ENCODE peak calls at places on chromosomes 4 and X, in six cellular contexts. Z is choroid plexus epithelial cell, L is mesothelial cell of epicardium, H is endothelial cell, B is HFFc6, E is B cell. T is an unnamed sample.
A peak's percentile ranks its signal among the peaks of the same experiment; 100 is the strongest.

GRCh38 chrX:15158736-15159406 is 111.0 kb downstream of the ASB9 start:
- DNase-seq in Z (no peak), L (no peak), H (no peak), B (no peak), E (no peak), T (peak; percentile 3)

GRCh38 chr4:42359686-42360085 is 37.6 kb upstream of the SHISA3 start:
- DNase-seq in Z (no peak), L (no peak), H (no peak), B (no peak), E (no peak), T (peak; percentile 23)

GRCh38 chr4:156497486-156497885 is 474.1 kb downstream of the PDGFC start:
- DNase-seq in Z (no peak), L (no peak), H (no peak), B (no peak), E (no peak), T (no peak)

GRCh38 chrX:39689374-39690104 is 408.2 kb downstream of the BCOR start:
- DNase-seq in Z (no peak), L (peak; percentile 46), H (peak; percentile 8), B (no peak), E (no peak), T (no peak)

GRCh38 chr4:152614337-152614736 is 65.5 kb downstream of the TMEM154 start:
- DNase-seq in Z (no peak), L (no peak), H (no peak), B (no peak), E (no peak), T (no peak)

GRCh38 chrX:120840826-120841225 is 34.8 kb downstream of the CT47B1 start:
- DNase-seq in Z (peak; percentile 83), L (no peak), H (no peak), B (peak; percentile 78), E (no peak), T (peak; percentile 69)

GRCh38 chr4:145545538-145546224 is 64.0 kb downstream of the SMAD1 start:
- DNase-seq in Z (peak; percentile 92), L (no peak), H (peak; percentile 23), B (peak; percentile 17), E (no peak), T (peak; percentile 89)

GRCh38 chr4:103443324-103443723 is 245.2 kb upstream of the CENPE start:
- DNase-seq in Z (no peak), L (no peak), H (no peak), B (peak; percentile 43), E (no peak), T (peak; percentile 43)

GRCh38 chr4:145083891-145084640 is 13.9 kb downstream of the ANAPC10 start:
- DNase-seq in Z (peak; percentile 59), L (no peak), H (no peak), B (no peak), E (no peak), T (peak; percentile 16)

GRCh38 chr4:53591372-53591892 is at the start of gene LNX1:
- DNase-seq in Z (no peak), L (peak; percentile 67), H (peak; percentile 28), B (no peak), E (no peak), T (no peak)

GRCh38 chr4:36737691-36738090 is 456.3 kb downstream of the DTHD1 start:
- DNase-seq in Z (no peak), L (no peak), H (no peak), B (no peak), E (no peak), T (no peak)

GRCh38 chr4:118953276-118953675 is 64.6 kb downstream of the SYNPO2 start:
- DNase-seq in Z (no peak), L (no peak), H (no peak), B (no peak), E (no peak), T (no peak)

GRCh38 chrX:13223868-13224555 is 95.8 kb downstream of the ATXN3L start:
- DNase-seq in Z (peak; percentile 94), L (no peak), H (no peak), B (peak; percentile 76), E (no peak), T (peak; percentile 89)

GRCh38 chrX:73828080-73828720 is 265.2 kb downstream of the CHIC1 start:
- DNase-seq in Z (no peak), L (no peak), H (no peak), B (no peak), E (no peak), T (no peak)

GRCh38 chrX:67351411-67351810 is 192.4 kb upstream of the AR start:
- DNase-seq in Z (no peak), L (no peak), H (no peak), B (no peak), E (no peak), T (no peak)

GRCh38 chr4:153281476-153281875 is 63.0 kb upstream of the MND1 start:
- DNase-seq in Z (no peak), L (no peak), H (no peak), B (no peak), E (no peak), T (no peak)

DNA sequence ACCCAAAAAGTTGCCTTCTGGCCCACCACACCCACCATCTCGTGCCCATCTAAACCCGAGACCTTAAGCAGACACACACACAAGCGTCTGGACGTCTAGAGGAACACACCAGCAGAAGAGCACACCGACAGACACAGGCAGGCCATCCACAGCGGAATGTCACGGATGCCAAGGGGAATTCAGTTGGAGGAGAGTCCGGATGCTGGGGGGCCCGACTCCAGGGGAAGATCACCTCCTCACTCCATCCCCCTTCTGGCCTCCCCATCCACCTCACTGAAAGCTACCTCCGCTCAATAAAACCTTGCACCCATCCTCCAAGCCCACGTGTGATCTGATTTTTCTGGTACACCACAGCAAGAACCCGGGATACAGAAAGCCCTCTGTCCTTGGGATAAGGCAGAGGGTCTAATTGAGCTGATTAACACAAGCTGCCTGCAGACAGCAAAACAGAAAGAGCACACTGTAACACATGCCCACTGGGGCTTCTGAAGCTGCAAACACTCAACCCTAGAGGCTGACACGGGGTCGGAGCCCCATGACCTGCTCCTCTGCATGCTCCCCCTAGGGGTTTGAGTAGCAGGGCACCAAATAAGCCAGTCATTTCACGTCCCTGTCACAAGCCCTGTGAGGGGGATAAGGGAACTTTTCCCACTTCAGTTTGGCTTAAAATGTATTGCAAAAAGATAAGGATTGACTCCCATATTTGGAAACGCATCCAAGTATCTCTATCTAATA is 339.6 kb upstream of the PCDH10 start:
- DNase-seq in Z (no peak), L (no peak), H (no peak), B (no peak), E (no peak), T (no peak)
- TF ChIP-seq CTCF in Z (no peak), L (no peak), H (no peak), B (no peak), E (no peak), T (no peak)

GRCh38 chr4:120007171-120007894 is 59.3 kb downstream of the MAD2L1 start:
- DNase-seq in Z (peak; percentile 94), L (no peak), H (no peak), B (peak; percentile 70), E (no peak), T (peak; percentile 70)
- TF ChIP-seq CTCF in Z (no peak), L (no peak), H (no peak), B (no peak), E (no peak), T (no peak)

DNA sequence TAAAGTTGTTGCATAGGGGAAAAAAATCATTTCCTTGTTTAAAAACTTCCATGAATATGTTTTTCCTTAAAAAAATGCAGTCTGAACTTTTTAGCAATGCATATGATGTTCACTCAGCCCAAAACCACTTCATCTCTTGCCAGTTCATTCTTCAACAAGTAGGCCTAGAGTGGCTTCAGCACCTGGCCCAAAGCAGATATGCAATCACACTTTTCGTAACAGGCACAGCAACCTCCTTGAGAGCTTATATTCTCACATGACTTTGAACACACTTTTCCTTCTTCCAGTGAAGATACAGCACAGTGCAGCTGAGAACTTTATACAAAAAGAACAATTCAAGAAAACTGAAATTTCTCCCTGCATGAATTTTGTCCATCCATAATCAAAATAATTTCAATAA is 128.6 kb downstream of the ADAMTS3 start:
- DNase-seq in Z (no peak), L (no peak), H (no peak), B (no peak), E (no peak), T (no peak)
- TF ChIP-seq CTCF in Z (no peak), L (no peak), H (no peak), B (no peak), E (no peak), T (no peak)

GRCh38 chr4:83387922-83388676 is 53.5 kb upstream of the HPSE start:
- DNase-seq in Z (peak; percentile 13), L (no peak), H (no peak), B (no peak), E (no peak), T (peak; percentile 14)
- TF ChIP-seq CTCF in Z (no peak), L (no peak), H (no peak), B (no peak), E (no peak), T (no peak)

DNA sequence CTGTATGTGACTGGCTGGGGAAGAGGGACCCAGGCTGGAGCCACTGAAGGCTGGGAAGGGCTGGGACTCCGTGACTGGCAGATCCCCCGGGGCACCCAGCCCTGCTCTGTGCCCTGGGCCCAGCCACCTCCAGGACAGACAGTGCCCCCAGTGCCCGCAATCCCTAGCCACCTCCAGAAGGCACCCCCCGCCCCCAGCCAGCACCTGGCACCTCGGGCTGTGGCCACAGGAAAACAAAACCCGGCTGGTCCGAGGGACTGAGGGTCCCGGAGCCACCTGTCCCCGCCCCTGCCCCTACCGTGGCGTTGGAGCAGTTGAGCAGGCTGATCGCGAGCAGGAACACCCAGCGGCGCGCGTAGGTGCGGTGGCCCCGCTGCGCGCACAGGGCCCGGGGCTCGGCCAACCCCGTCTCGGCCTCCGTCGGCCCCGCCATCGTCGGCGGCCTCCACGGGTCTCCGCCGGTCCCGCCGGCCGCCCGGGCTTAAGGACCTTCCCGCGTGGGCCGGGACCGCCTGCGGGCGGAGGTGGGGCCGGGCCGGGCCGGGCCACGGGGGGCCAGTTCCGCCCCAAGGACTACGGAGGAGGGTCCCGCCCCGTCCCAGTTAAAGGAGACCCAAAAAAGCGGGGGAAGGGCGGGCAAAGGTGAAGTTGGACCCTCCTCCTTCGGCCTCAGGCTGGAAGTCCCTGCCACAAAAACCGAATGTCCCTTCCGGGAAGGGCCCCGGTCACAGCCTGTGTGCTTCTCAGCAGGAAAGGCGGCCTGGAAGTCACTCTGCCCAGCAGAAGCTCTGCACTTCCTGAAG is at the start of gene SLC49A3:
- DNase-seq in Z (no peak), L (no peak), H (no peak), B (no peak), E (peak; percentile 79), T (no peak)
- TF ChIP-seq CTCF in Z (no peak), L (no peak), H (no peak), B (no peak), E (no peak), T (no peak)

GRCh38 chr4:174933083-174933482 is 14.9 kb downstream of the ADAM29 start:
- DNase-seq in Z (no peak), L (no peak), H (no peak), B (no peak), E (no peak), T (no peak)
- TF ChIP-seq CTCF in Z (no peak), L (no peak), H (no peak), B (no peak), E (no peak), T (no peak)

GRCh38 chrX:20412871-20413486 is 146.3 kb upstream of the RPS6KA3 start:
- DNase-seq in Z (no peak), L (no peak), H (no peak), B (no peak), E (peak; percentile 35), T (no peak)

GRCh38 chrX:20414781-20415445 is 148.2 kb upstream of the RPS6KA3 start:
- DNase-seq in Z (no peak), L (no peak), H (no peak), B (no peak), E (no peak), T (no peak)

GRCh38 chrX:20409991-20410390 is 143.3 kb upstream of the RPS6KA3 start:
- DNase-seq in Z (no peak), L (no peak), H (no peak), B (no peak), E (no peak), T (no peak)

GRCh38 chrX:20410540-20410939 is 143.8 kb upstream of the RPS6KA3 start:
- DNase-seq in Z (no peak), L (no peak), H (no peak), B (no peak), E (no peak), T (no peak)

GRCh38 chrX:20414066-20414465 is 147.4 kb upstream of the RPS6KA3 start:
- DNase-seq in Z (no peak), L (no peak), H (no peak), B (no peak), E (no peak), T (no peak)
- TF ChIP-seq CTCF in Z (no peak), L (no peak), H (no peak), B (no peak), E (no peak), T (no peak)

T was measured in fibroblast of mammary gland.